ENCODE peak calls at places on chromosomes 16 and 17, in six cellular contexts. One of them, this sample, is unnamed.

GRCh38 chr16:21167360-21167759 is 8.9 kb downstream of the LDAF1 start:
- DNase-seq in uterus: no peak
- DNase-seq in body of pancreas: no peak
- DNase-seq in activated CD4-positive, alpha-beta T cell treated with anti-CD3 and anti-CD28 coated beads, Interleukin-2, amount 50 U/mL, for 48 hours: no peak
- DNase-seq in psoas muscle: no peak
- DNase-seq in HT1080: peak
- DNase-seq in this sample: no peak

GRCh38 chr17:14198575-14198974 is 38.1 kb downstream of the CDRT15 start:
- DNase-seq in body of pancreas: no peak
- DNase-seq in uterus: no peak
- DNase-seq in activated CD4-positive, alpha-beta T cell treated with anti-CD3 and anti-CD28 coated beads, Interleukin-2, amount 50 U/mL, for 48 hours: no peak
- DNase-seq in psoas muscle: no peak
- DNase-seq in HT1080: no peak
- DNase-seq in this sample: no peak

GRCh38 chr17:68344701-68345136 is 53.4 kb downstream of the ARSG start:
- DNase-seq in activated CD4-positive, alpha-beta T cell treated with anti-CD3 and anti-CD28 coated beads, Interleukin-2, amount 50 U/mL, for 48 hours: peak
- DNase-seq in HT1080: peak
- DNase-seq in uterus: no peak
- DNase-seq in body of pancreas: no peak
- DNase-seq in psoas muscle: no peak
- DNase-seq in this sample: no peak

GRCh38 chr16:56401482-56401881 is 23.9 kb downstream of the AMFR start:
- DNase-seq in psoas muscle: peak
- DNase-seq in body of pancreas: no peak
- DNase-seq in activated CD4-positive, alpha-beta T cell treated with anti-CD3 and anti-CD28 coated beads, Interleukin-2, amount 50 U/mL, for 48 hours: no peak
- DNase-seq in uterus: no peak
- DNase-seq in HT1080: no peak
- DNase-seq in this sample: no peak

GRCh38 chr17:81033535-81034167 is 1.3 kb upstream of the BAIAP2 start:
- DNase-seq in uterus: no peak
- DNase-seq in activated CD4-positive, alpha-beta T cell treated with anti-CD3 and anti-CD28 coated beads, Interleukin-2, amount 50 U/mL, for 48 hours: no peak
- DNase-seq in psoas muscle: no peak
- DNase-seq in HT1080: no peak
- DNase-seq in body of pancreas: no peak
- DNase-seq in this sample: peak

GRCh38 chr17:76384222-76384986 is at the start of gene SPHK1:
- DNase-seq in activated CD4-positive, alpha-beta T cell treated with anti-CD3 and anti-CD28 coated beads, Interleukin-2, amount 50 U/mL, for 48 hours: peak
- DNase-seq in uterus: no peak
- DNase-seq in psoas muscle: peak
- DNase-seq in HT1080: peak
- DNase-seq in body of pancreas: peak
- DNase-seq in this sample: no peak

GRCh38 chr17:61492759-61493526 is 40.7 kb downstream of the TBX4 start:
- DNase-seq in psoas muscle: no peak
- DNase-seq in HT1080: no peak
- DNase-seq in activated CD4-positive, alpha-beta T cell treated with anti-CD3 and anti-CD28 coated beads, Interleukin-2, amount 50 U/mL, for 48 hours: no peak
- DNase-seq in body of pancreas: no peak
- DNase-seq in uterus: no peak
- DNase-seq in this sample: no peak

GRCh38 chr16:30893744-30894539 is at the start of gene BCL7C:
- DNase-seq in HT1080: peak
- DNase-seq in body of pancreas: peak
- DNase-seq in activated CD4-positive, alpha-beta T cell treated with anti-CD3 and anti-CD28 coated beads, Interleukin-2, amount 50 U/mL, for 48 hours: peak
- DNase-seq in psoas muscle: peak
- DNase-seq in uterus: peak
- DNase-seq in this sample: peak

This sample was measured in suprapubic skin.